ENCODE peak calls at places on chromosome 11, in four cellular contexts. R is HepG2, Y is GM12878, U is K562. G is an unnamed sample.

GRCh38 chr11:2443881-2444300 is 423 bp downstream of the TRPM5 start:
- DNase-seq in R (no peak), Y (no peak), U (no peak), G (no peak)

GRCh38 chr11:12704049-12704448 is 29.8 kb downstream of the TEAD1 start:
- DNase-seq in R (no peak), Y (no peak), U (no peak), G (no peak)

GRCh38 chr11:128523616-128524015 is 63.7 kb downstream of the ETS1 start:
- DNase-seq in R (no peak), Y (no peak), U (no peak), G (no peak)

GRCh38 chr11:6437993-6438392 is 2.8 kb downstream of the HPX start:
- DNase-seq in R (no peak), Y (no peak), U (no peak), G (no peak)

GRCh38 chr11:32829680-32830412 is at the start of gene PRRG4:
- DNase-seq in R (no peak), Y (no peak), U (no peak), G (peak; percentile 79)

GRCh38 chr11:117354550-117354949 is 26.9 kb downstream of the CEP164 start:
- DNase-seq in R (no peak), Y (no peak), U (no peak), G (no peak)

GRCh38 chr11:129881570-129882170 is 13.7 kb downstream of the NFRKB start:
- DNase-seq in R (peak; percentile 30), Y (no peak), U (peak; percentile 52), G (peak; percentile 64)

GRCh38 chr11:66915046-66915832 is 42.9 kb downstream of the PC start:
- DNase-seq in R (no peak), Y (no peak), U (peak; percentile 51), G (no peak)

GRCh38 chr11:73869234-73869949 is 7.3 kb downstream of the COA4 start:
- DNase-seq in R (no peak), Y (no peak), U (no peak), G (no peak)

GRCh38 chr11:117110294-117110950 is 12.2 kb upstream of the SIK3 start:
- DNase-seq in R (no peak), Y (no peak), U (no peak), G (no peak)

GRCh38 chr11:1936781-1937615 is 10.1 kb upstream of the MRPL23 start:
- DNase-seq in R (no peak), Y (no peak), U (no peak), G (no peak)

GRCh38 chr11:88106685-88107084 is 68.6 kb downstream of the RAB38 start:
- DNase-seq in R (no peak), Y (no peak), U (no peak), G (no peak)

GRCh38 chr11:12394601-12395000 is 17.2 kb downstream of the PARVA start:
- DNase-seq in R (no peak), Y (no peak), U (no peak), G (no peak)

GRCh38 chr11:2587132-2587930 is 112.5 kb downstream of the KCNQ1OT1 start:
- DNase-seq in R (no peak), Y (no peak), U (peak; percentile 4), G (no peak)

GRCh38 chr11:124394408-124394807 is 4.4 kb downstream of the OR8B3 start:
- DNase-seq in R (no peak), Y (no peak), U (peak; percentile 22), G (no peak)

GRCh38 chr11:2507945-2508749 is 63.3 kb downstream of the KCNQ1 start:
- DNase-seq in R (no peak), Y (no peak), U (peak; percentile 2), G (no peak)

GRCh38 chr11:57527056-57527631 is 3.4 kb downstream of the TIMM10 start:
- DNase-seq in R (peak; percentile 64), Y (no peak), U (peak; percentile 52), G (peak; percentile 57)

GRCh38 chr11:123357990-123358827 is 71.9 kb upstream of the GRAMD1B start:
- DNase-seq in R (no peak), Y (peak; percentile 34), U (no peak), G (peak; percentile 57)

GRCh38 chr11:7672960-7673723 is at the start of gene CYB5R2:
- DNase-seq in R (no peak), Y (no peak), U (peak; percentile 60), G (no peak)

GRCh38 chr11:72652871-72653615 is 21.2 kb downstream of the PDE2A start:
- DNase-seq in R (no peak), Y (no peak), U (peak; percentile 79), G (no peak)

GRCh38 chr11:132683602-132684001 is 848.7 kb downstream of the OPCML start:
- DNase-seq in R (peak; percentile 2), Y (no peak), U (no peak), G (no peak)

GRCh38 chr11:15783619-15784018 is 572.7 kb downstream of the SOX6 start:
- DNase-seq in R (no peak), Y (no peak), U (no peak), G (no peak)

GRCh38 chr11:103055174-103055890 is 36.6 kb downstream of the DCUN1D5 start:
- DNase-seq in R (peak; percentile 32), Y (no peak), U (peak; percentile 10), G (peak; percentile 21)
- TF ChIP-seq FOXK2 in R (no peak), Y (no peak), U (no peak), G (no peak)

GRCh38 chr11:61635787-61636186 is 44.4 kb upstream of the DAGLA start:
- DNase-seq in R (no peak), Y (no peak), U (no peak), G (no peak)

GRCh38 chr11:61629082-61629481 is 48.2 kb upstream of the SYT7 start:
- DNase-seq in R (no peak), Y (no peak), U (no peak), G (no peak)

GRCh38 chr11:61630104-61630503 is 49.2 kb upstream of the SYT7 start:
- DNase-seq in R (no peak), Y (no peak), U (no peak), G (no peak)

GRCh38 chr11:61635304-61635703 is 44.9 kb upstream of the DAGLA start:
- DNase-seq in R (no peak), Y (no peak), U (no peak), G (no peak)

DNA sequence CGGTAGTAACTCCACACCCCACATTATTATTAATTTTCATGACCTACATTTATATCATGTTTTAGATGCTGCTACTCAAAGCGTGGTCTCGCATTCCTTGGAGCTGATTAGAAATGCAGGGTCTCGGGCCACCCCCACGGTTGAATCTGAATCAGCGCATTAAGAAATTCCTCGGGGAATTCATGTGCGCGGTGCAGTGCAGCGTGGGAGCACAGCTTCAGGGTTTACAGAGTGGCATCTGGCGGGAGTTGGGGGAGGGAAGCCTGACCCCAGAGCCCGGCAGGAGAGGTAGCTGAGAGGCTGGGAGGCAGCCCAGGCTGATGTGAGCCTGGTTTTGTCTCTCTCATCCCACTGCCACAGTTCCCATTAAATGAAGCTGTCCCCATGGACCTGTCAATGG is 48.1 kb upstream of the DAGLA start:
- DNase-seq in R (no peak), Y (no peak), U (no peak), G (no peak)
- TF ChIP-seq FOXK2 in R (no peak), Y (no peak), U (no peak), G (no peak)

DNA sequence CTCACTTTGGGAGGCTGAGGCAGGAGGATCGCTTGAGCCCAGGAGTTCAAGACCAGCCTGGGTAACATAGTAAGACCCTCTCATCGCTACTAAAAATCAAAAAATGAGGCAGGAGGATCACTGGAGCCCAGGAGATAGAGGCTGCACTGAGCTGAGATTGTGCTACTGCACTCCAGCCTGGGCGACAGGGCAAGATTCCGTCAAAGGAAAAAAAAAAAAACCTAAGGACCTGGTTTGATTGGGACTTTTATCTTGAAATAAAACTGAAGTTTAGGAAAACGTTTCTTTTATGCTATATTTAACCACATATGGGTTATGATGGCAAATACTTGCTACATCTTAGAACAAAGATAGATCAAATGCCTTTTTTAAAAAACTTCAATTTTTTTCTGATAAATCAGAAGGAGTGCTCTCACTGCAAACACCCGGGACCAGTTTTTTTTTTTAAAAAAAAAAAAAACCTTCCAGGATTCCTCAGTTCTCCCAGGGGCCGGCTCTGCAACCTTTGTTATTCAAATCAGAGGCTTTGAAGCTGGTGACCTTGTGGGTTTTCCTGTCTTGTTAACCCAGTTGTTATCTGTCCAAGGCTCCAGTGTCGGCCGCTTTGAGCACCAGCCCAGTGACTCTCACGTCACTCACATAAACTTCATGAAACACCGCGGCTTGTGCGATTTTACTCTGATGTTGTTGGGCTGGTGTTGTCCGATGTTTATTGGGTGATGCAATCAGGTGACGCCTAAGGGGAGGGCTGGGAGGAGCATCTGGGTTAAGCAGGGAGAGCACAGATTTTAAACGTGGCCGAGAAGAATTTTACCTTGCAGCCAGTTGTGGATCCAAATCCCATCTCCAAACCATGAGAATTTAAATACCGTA is 24.7 kb upstream of the SLC22A12 start:
- DNase-seq in R (peak; percentile 99), Y (no peak), U (peak; percentile 77), G (peak; percentile 83)
- TF ChIP-seq FOXK2 in R (peak; percentile 49), Y (no peak), U (peak; percentile 79), G (no peak)

DNA sequence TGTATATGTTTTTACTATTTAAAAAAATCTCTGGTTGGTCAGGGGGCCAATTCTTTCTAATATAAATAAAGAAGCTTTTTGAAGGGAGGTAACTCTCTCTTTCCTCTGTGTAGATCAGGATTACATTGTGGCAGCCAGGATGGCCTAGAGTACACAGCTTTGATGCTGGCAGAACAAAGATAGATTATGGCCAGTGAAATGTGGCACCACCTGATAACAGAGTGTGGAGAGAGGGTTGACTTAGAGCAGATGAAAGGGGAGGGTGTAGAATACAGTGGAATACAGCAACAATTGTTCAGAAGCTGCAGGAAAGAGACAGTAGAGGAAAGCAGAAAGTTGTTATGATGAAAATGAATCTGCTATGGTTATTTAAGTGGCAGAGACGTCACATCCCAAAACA is 99.0 kb downstream of the FAR1 start:
- DNase-seq in R (no peak), Y (no peak), U (peak; percentile 22), G (no peak)
- TF ChIP-seq FOXK2 in R (no peak), Y (no peak), U (no peak), G (no peak)

GRCh38 chr11:120793150-120793549 is 230.8 kb upstream of the TBCEL start:
- DNase-seq in R (no peak), Y (no peak), U (no peak), G (no peak)

GRCh38 chr11:120794748-120795147 is 229.2 kb upstream of the TBCEL start:
- DNase-seq in R (no peak), Y (no peak), U (no peak), G (no peak)

GRCh38 chr11:120792306-120792705 is 231.6 kb upstream of the TBCEL start:
- DNase-seq in R (no peak), Y (no peak), U (no peak), G (no peak)

GRCh38 chr11:120797133-120797532 is 226.8 kb upstream of the TBCEL start:
- DNase-seq in R (no peak), Y (no peak), U (no peak), G (no peak)

GRCh38 chr11:120793806-120794479 is 230.0 kb upstream of the TBCEL start:
- DNase-seq in R (no peak), Y (no peak), U (no peak), G (no peak)
- TF ChIP-seq FOXK2 in R (no peak), Y (no peak), U (no peak), G (no peak)

GRCh38 chr11:84437129-84438123 is 1151.3 kb upstream of the CCDC90B start:
- DNase-seq in R (peak; percentile 14), Y (peak; percentile 3), U (no peak), G (no peak)
- TF ChIP-seq FOXK2 in R (no peak), Y (no peak), U (no peak), G (no peak)

GRCh38 chr11:36098046-36098445 is 154.2 kb downstream of the LDLRAD3 start:
- DNase-seq in R (no peak), Y (no peak), U (no peak), G (no peak)
- TF ChIP-seq FOXK2 in R (no peak), Y (no peak), U (no peak), G (no peak)